ENCODE peak calls at places on chromosomes 2 and 18, in four cellular contexts. O is SK-N-SH; A is stomach; G is naive thymus-derived CD4-positive, alpha-beta T cell. L is an unnamed sample. For H3K9me3, the result is how much of the 10 kb centered on the place peaks cover.

GRCh38 chr2:20221939-20222768 is 2.8 kb downstream of the SDC1 start:
- DNase-seq in A (no peak), O (no peak), G (no peak), L (no peak)

GRCh38 chr2:11941201-11942041 is 195.0 kb downstream of the LPIN1 start:
- DNase-seq in A (no peak), G (no peak), O (no peak), L (no peak)

GRCh38 chr2:43184339-43184895 is 42.0 kb downstream of the ZFP36L2 start:
- DNase-seq in O (no peak), A (no peak), G (no peak), L (no peak)

GRCh38 chr2:51297488-51297887 is 265.6 kb upstream of the NRXN1 start:
- DNase-seq in A (no peak), O (no peak), G (no peak), L (no peak)

GRCh38 chr2:124883595-124883994 is 858.5 kb downstream of the CNTNAP5 start:
- DNase-seq in O (no peak), G (no peak), A (no peak), L (no peak)

GRCh38 chr2:147374410-147374811 is 470.4 kb upstream of the ACVR2A start:
- DNase-seq in O (no peak), A (no peak), G (no peak), L (no peak)

GRCh38 chr2:100902833-100903405 is 83.0 kb downstream of the NPAS2 start:
- DNase-seq in A (no peak), O (peak), G (no peak), L (no peak)

GRCh38 chr18:31795747-31796146 is 35.1 kb upstream of the SLC25A52 start:
- DNase-seq in A (no peak), O (no peak), G (no peak), L (no peak)

GRCh38 chr2:11040992-11041391 is 114.3 kb upstream of the SLC66A3 start:
- DNase-seq in O (no peak), A (no peak), G (no peak), L (no peak)

GRCh38 chr18:3083776-3084175 is 70.8 kb upstream of the LPIN2 start:
- DNase-seq in A (no peak), O (no peak), G (no peak), L (no peak)

GRCh38 chr2:230643576-230644291 is 68.9 kb upstream of the CAB39 start:
- DNase-seq in A (peak), G (peak), O (no peak), L (no peak)

GRCh38 chr2:18180031-18180610 is 301.7 kb downstream of the KCNS3 start:
- DNase-seq in A (no peak), G (no peak), O (no peak), L (no peak)

GRCh38 chr2:30653847-30654246 is 153.4 kb downstream of the CAPN13 start:
- DNase-seq in A (no peak), G (no peak), O (no peak), L (no peak)

GRCh38 chr2:128591022-128591840 is 272.6 kb upstream of the HS6ST1 start:
- DNase-seq in O (no peak), A (peak), G (no peak), L (no peak)

GRCh38 chr2:120453635-120453998 is 107.7 kb downstream of the INHBB start:
- DNase-seq in O (no peak), G (no peak), A (no peak), L (no peak)

GRCh38 chr2:25905126-25905525 is 26.8 kb upstream of the ASXL2 start:
- DNase-seq in O (no peak), G (no peak), A (no peak), L (no peak)

GRCh38 chr2:95057535-95058453 is 32.3 kb downstream of the MAL start:
- DNase-seq in G (no peak), A (peak), O (no peak), L (no peak)
- H3K9me3 ChIP-seq in G (under half), A (under half), O (under half), L (under half)

GRCh38 chr2:16199882-16200590 is 259.7 kb downstream of the MYCN start:
- DNase-seq in G (no peak), A (no peak), O (no peak), L (no peak)

GRCh38 chr2:16202643-16203020 is 262.3 kb downstream of the MYCN start:
- DNase-seq in G (no peak), A (no peak), O (no peak), L (no peak)

GRCh38 chr2:16201876-16202642 is 261.7 kb downstream of the MYCN start:
- DNase-seq in A (peak), O (no peak), G (no peak), L (no peak)

GRCh38 chr2:16203069-16203468 is 262.7 kb downstream of the MYCN start:
- DNase-seq in G (no peak), A (peak), O (no peak), L (no peak)

DNA sequence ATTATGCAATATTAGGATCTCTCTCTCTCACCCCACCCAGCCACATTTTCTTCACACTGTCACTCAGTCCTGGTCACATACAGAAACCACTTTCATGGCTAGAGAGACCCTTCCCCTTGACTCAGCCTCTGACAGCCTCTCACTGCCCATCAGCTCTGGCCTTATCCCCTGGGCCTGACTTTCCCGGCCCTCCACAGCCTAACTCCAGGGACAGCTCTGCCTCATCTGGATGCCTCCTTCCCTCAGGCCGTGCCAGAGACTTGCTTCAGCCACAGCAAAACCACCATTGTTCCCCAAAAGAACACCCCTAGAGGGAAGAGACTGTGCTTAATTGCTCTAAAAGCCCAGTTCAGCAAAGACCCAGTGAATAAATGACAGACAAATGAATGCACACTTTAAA is 260.4 kb downstream of the MYCN start:
- DNase-seq in G (no peak), O (no peak), A (no peak), L (no peak)
- H3K9me3 ChIP-seq in G (under half), O (under half), A (under half), L (under half)

DNA sequence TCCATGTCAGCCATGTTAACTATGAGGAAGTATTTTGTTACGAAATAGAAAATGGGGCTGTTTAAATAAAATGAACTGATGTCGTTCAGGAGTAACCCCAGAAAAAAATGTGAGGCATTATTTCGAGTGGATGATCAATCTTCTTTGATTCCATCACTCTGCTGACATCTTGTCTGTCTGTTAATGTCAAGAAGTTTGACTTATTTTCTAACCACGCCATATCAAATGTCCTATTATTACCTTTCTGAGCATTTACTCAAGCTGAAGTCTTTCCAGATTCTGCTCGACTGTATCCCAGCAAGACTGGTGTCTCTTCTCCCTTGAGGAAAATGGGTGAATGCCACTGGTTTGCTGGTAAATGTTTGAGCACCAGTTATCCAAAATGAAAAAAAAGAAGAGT is 672.9 kb upstream of the SOX11 start:
- DNase-seq in G (no peak), A (no peak), O (no peak), L (no peak)
- H3K9me3 ChIP-seq in G (under half), A (under half), O (under half), L (under half)

DNA sequence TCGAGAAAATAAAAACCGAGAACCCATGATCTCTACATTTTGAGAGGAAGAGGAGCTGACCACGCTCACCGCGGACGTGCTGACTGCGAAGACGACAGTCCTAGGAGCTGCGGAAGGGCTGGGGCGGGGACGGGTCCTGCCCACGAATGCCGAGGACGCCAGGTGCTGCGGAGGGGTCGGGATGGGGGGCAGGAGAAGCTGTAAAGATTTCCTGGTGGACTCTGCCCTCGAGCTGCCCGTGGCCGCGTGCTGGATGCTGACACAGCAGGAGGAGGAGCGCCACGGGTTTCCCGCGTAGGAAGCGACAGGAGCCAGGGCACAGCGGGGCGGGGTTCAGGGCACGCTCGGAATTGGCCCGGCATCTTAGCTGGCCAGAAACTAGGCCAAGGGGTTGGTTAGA is 22.2 kb downstream of the ZSCAN30 start:
- DNase-seq in O (peak), G (no peak), A (no peak), L (no peak)
- H3K9me3 ChIP-seq in O (under half), G (under half), A (under half), L (under half)

DNA sequence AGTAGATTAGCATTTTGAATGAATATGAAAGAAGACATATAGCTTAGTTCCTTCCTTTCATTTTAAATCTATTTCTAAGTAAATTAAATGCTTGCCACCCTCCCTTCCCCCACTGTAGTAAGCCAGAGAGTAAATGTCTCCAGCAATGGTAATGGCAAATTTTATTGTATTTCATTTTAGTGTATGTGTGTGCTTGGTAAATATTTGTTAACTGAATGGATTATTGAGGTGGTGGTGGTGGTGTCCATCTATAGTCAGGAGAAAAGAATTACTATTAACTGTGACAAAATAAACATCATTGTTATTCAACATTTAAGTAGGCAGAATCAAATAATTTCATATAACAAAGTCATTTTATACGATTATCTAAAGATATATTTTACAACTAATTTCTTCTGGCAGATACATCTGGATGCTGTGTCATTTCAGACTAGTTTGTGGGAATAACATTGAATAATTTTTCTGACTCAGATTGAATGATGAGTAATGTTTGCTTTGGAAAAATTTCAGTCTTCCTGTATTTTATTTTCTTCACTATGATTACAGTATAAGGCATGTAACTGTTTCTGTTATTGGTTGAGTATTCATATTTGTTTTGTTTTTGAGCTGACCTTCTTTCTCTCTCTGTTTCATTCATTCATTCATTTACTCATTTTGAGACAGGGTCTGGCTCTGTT is 18.3 kb downstream of the ASXL3 start:
- DNase-seq in A (no peak), G (no peak), O (no peak), L (no peak)
- H3K9me3 ChIP-seq in A (under half), G (under half), O (under half), L (under half)

DNA sequence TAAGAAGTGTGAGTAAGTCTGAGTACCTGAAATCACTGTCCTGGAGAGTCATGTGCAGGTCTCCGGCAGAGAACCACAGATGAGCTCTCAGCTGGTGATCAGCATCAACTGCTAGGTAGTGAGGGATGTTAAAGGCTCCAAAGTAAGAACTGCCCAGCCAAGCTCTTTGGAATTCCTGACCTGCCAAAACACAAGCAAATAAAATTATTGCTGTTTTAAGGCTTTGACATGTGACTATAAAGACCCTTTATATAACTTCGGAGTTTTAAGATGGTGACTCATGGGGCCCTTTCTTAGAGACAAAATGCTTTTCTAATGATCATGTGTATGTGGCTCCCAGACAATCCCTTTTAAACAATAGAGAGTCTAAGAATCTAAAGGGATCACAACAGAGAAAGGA is 855.7 kb downstream of the TRIB2 start:
- DNase-seq in A (no peak), G (no peak), O (no peak), L (no peak)
- H3K9me3 ChIP-seq in A (under half), G (under half), O (under half), L (under half)

L was measured in T-helper 17 cell.